ENCODE peak calls at places on chromosomes 4 and X, in eight cellular contexts. U, L, T, N, J, P, Y and K are unnamed samples.

GRCh38 chr4:113293673-113294072 is 244.2 kb downstream of the ANK2 start:
- DNase-seq in N (no peak), J (peak), L (peak), Y (no peak), T (no peak), P (peak), U (no peak), K (no peak)

GRCh38 chrX:70293621-70294020 is 3.7 kb downstream of the KIF4A start:
- DNase-seq in P (no peak), T (no peak), L (peak), N (no peak), U (peak), J (no peak), Y (no peak), K (no peak)

GRCh38 chr4:158090323-158090722 is 82.5 kb downstream of the GASK1B start:
- DNase-seq in P (no peak), U (peak), T (no peak), N (no peak), Y (no peak), L (peak), J (no peak), K (no peak)

GRCh38 chrX:70998402-70999027 is 67.6 kb upstream of the SLC7A3 start:
- DNase-seq in J (peak), P (peak), N (no peak), T (no peak), Y (peak), U (peak), L (peak), K (peak)

GRCh38 chr4:122212880-122213279 is 60.7 kb downstream of the BLTP1 start:
- DNase-seq in J (no peak), U (no peak), T (no peak), Y (no peak), L (no peak), N (no peak), P (no peak), K (no peak)

GRCh38 chr4:82776925-82777542 is 21.6 kb downstream of the SCD5 start:
- DNase-seq in J (no peak), Y (no peak), U (no peak), L (peak), N (no peak), T (no peak), P (no peak), K (no peak)

GRCh38 chr4:47784222-47784621 is 53.6 kb downstream of the CORIN start:
- DNase-seq in N (no peak), U (no peak), P (no peak), Y (no peak), J (no peak), L (no peak), T (peak), K (no peak)

GRCh38 chr4:56666279-56666678 is 14.8 kb downstream of the HOPX start:
- DNase-seq in Y (no peak), N (no peak), J (no peak), L (no peak), U (no peak), T (no peak), P (no peak), K (no peak)

GRCh38 chr4:94406668-94407437 is 44.9 kb upstream of the PDLIM5 start:
- DNase-seq in T (peak), N (peak), Y (peak), J (peak), U (peak), P (peak), L (peak), K (peak)

GRCh38 chr4:87423313-87424031 is 1.1 kb downstream of the NUDT9 start:
- DNase-seq in J (no peak), L (peak), Y (no peak), T (peak), N (no peak), P (no peak), U (no peak), K (peak)

GRCh38 chr4:168885416-168885815 is 124.6 kb downstream of the CBR4 start:
- DNase-seq in N (no peak), U (no peak), Y (no peak), P (no peak), L (no peak), J (no peak), T (no peak), K (no peak)

GRCh38 chr4:123530357-123530756 is 133.8 kb downstream of the SPRY1 start:
- DNase-seq in U (no peak), P (no peak), N (no peak), Y (no peak), T (no peak), J (no peak), L (no peak), K (no peak)

GRCh38 chr4:109699553-109700225 is 3.6 kb downstream of the CASP6 start:
- DNase-seq in T (no peak), L (no peak), P (no peak), Y (peak), U (no peak), N (no peak), J (no peak), K (no peak)

GRCh38 chr4:55468724-55469123 is 73.0 kb downstream of the TMEM165 start:
- DNase-seq in J (no peak), N (peak), T (no peak), U (peak), P (no peak), L (peak), Y (no peak), K (no peak)

GRCh38 chr4:40261246-40262078 is 64.6 kb downstream of the RHOH start:
- DNase-seq in U (no peak), P (peak), L (no peak), T (no peak), Y (no peak), N (no peak), J (peak), K (no peak)

GRCh38 chr4:123986268-123986798 is 589.7 kb downstream of the SPRY1 start:
- DNase-seq in Y (no peak), P (no peak), T (no peak), U (peak), J (no peak), L (peak), N (no peak), K (no peak)

GRCh38 chr4:185535818-185536729 is 767 bp upstream of the PDLIM3 start:
- DNase-seq in J (peak), U (no peak), N (no peak), Y (no peak), P (no peak), T (peak), L (peak), K (no peak)

GRCh38 chr4:38177035-38177791 is 217.0 kb downstream of the PTTG2 start:
- DNase-seq in J (no peak), P (no peak), L (peak), N (no peak), T (no peak), U (no peak), Y (no peak), K (no peak)

GRCh38 chrX:130176354-130176776 is 4.6 kb downstream of the RAB33A start:
- DNase-seq in U (no peak), P (no peak), Y (no peak), J (no peak), L (peak), N (no peak), T (no peak), K (peak)

DNA sequence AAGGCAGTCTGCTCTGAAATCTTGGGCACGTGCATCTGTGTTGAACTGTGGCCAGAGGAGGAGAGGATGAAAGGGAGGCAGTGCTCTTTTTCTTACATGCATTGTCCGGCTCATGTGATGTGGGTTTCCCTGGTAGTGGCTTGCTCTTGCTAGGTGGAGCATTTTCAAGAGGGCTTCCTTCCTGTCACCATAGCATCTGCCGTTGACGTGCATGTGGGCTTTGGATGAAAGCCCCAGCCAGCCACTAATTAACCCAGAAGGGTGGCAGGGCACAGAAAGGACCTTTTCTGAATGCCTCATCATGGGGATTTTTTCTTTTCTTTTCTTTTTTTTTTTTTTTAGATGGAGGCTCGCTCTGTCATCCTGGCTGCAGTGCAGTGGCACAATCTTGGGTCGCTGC is 121.3 kb downstream of the GPR143 start:
- DNase-seq in L (no peak), N (no peak), J (no peak), Y (no peak), U (no peak), P (no peak), T (no peak), K (no peak)
- TF ChIP-seq EZH2phosphoT487 in L (no peak), N (no peak), J (no peak), Y (no peak), U (no peak), P (no peak), T (no peak), K (no peak)

DNA sequence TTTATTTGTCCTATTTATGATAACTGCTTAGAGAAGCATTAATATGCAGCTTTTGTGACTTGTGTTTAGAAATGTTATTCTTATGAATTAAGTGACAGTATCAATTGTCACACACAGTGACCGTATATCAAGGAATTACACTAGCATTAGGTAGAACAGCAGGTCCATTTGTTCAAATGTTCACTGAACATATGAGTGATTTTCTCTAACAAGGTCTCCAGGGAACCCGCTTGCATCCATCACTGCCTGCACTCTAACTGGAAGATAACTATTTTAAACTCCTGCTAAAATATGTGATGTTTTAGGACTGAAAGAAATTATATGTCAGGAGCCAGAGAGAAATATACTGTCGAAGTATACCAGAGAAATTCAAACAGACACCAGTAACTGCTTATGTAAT is 1395.7 kb downstream of the PCDH18 start:
- DNase-seq in P (no peak), T (no peak), J (no peak), Y (no peak), U (no peak), N (no peak), L (no peak), K (no peak)
- H3K4me2 ChIP-seq in P (no peak), T (no peak), J (no peak), Y (no peak), U (no peak), N (no peak), L (no peak), K (no peak)

DNA sequence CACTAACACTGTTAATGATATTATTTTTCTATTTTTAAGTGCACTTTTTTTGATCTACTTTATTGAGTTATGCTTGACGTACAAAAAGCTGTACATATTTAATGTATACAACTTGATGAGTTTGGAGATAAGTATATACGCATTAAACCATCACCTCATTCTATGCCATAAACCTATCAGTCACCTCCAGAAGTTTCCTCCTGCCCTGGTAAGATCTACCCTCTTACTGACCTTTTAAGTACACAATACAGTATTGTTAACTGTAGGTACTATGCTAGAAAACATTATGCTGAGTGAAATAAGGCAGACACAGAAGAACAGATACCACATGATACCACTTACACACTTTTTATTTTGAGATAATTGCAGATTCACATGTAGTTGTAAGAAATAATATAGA is 36.9 kb downstream of the INTS6L start:
- DNase-seq in L (no peak), Y (no peak), N (no peak), T (no peak), P (no peak), U (no peak), J (no peak), K (no peak)
- H3K27ac ChIP-seq in L (no peak), Y (no peak), N (no peak), T (no peak), P (no peak), U (no peak), J (no peak), K (no peak)

DNA sequence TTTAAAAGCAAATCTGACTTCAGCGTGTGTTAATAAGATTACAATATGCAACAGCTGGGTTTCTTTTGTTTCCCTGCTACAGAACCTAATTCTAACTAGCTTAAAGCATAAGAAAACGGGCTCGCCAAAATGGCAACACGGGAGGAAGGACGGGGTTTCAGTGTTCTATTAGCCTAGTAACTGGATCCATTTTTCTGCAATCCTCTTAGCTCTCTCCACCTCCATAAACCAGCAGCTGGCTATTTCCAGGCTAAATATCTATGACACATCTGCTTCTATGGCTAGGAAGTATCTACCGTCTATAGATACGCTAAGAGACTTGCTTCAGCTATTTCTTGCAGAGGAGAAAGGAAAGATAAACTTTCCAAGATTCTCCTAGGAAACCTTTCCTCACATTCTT is 410.9 kb upstream of the TENM3 start:
- DNase-seq in T (no peak), U (no peak), J (peak), N (no peak), L (no peak), Y (no peak), P (no peak), K (no peak)
- TF ChIP-seq EZH2phosphoT487 in T (no peak), U (no peak), J (no peak), N (no peak), L (no peak), Y (no peak), P (no peak), K (no peak)

GRCh38 chr4:17786567-17786966 is 5.1 kb upstream of the FAM184B start:
- DNase-seq in T (no peak), Y (no peak), N (no peak), P (no peak), J (no peak), U (peak), L (no peak), K (peak)
- H3K4me2 ChIP-seq in T (no peak), Y (no peak), N (no peak), P (no peak), J (no peak), U (peak), L (no peak), K (peak)

DNA sequence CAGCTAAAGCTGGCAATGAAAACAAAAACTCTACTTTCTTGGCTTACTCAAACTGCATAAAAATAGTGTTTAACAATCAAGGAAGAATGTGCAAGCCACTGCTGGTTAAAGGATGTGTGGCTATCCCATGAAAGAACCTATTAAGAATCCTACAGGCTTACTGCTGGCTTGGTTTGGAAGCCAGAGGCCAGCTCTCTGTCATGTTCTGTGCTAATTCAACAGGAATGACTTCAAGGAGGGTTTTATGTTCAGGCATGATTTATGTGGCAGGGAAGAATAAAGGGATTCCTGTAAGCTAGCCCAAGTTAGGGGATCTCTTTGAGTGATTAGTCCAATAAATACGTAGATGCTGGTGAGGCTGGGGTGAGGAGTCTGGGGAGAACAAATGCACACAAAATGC is 69.8 kb downstream of the MFAP3L start:
- DNase-seq in P (peak), N (no peak), T (no peak), U (no peak), J (no peak), Y (no peak), L (peak), K (no peak)
- H3K27ac ChIP-seq in P (no peak), N (no peak), T (no peak), U (no peak), J (no peak), Y (no peak), L (no peak), K (no peak)

GRCh38 chrX:43870758-43871419 is 11.4 kb downstream of the MAOB start:
- DNase-seq in N (no peak), U (no peak), Y (no peak), P (no peak), J (no peak), L (no peak), T (no peak), K (no peak)
- TF ChIP-seq EZH2phosphoT487 in N (no peak), U (no peak), Y (no peak), P (no peak), J (no peak), L (no peak), T (no peak), K (no peak)

GRCh38 chr4:74547042-74547441 is 102.1 kb downstream of the AREG start:
- DNase-seq in U (peak), T (no peak), N (no peak), L (no peak), P (no peak), Y (no peak), J (no peak), K (no peak)
- H3K4me2 ChIP-seq in U (peak), T (no peak), N (no peak), L (no peak), P (no peak), Y (no peak), J (no peak), K (no peak)